ENCODE peak calls at places on chromosome 20, in six cellular contexts. J, P, A, F, I and D are unnamed samples.

GRCh38 chr20:10644458-10645204 is 29.2 kb downstream of the JAG1 start:
- DNase-seq in J (no peak), P (no peak), A (no peak), F (no peak), I (no peak), D (no peak)

GRCh38 chr20:40816039-40816352 is 127.0 kb upstream of the MAFB start:
- DNase-seq in J (no peak), P (no peak), A (no peak), F (peak), I (peak), D (no peak)

GRCh38 chr20:56779452-56780143 is 150.5 kb downstream of the TFAP2C start:
- DNase-seq in J (no peak), P (no peak), A (no peak), F (no peak), I (no peak), D (no peak)

GRCh38 chr20:20527661-20528060 is 159.8 kb downstream of the INSM1 start:
- DNase-seq in J (no peak), P (no peak), A (no peak), F (no peak), I (no peak), D (no peak)

GRCh38 chr20:36493013-36493800 is 48.1 kb upstream of the MYL9 start:
- DNase-seq in J (no peak), P (peak), A (no peak), F (no peak), I (no peak), D (no peak)

GRCh38 chr20:56945901-56946300 is 316.8 kb downstream of the TFAP2C start:
- DNase-seq in J (no peak), P (no peak), A (no peak), F (no peak), I (no peak), D (no peak)

GRCh38 chr20:63378626-63379025 is 17.5 kb upstream of the CHRNA4 start:
- DNase-seq in J (no peak), P (peak), A (no peak), F (no peak), I (no peak), D (no peak)

GRCh38 chr20:3080939-3081388 is 3.6 kb downstream of the AVP start:
- DNase-seq in J (peak), P (peak), A (peak), F (no peak), I (no peak), D (no peak)

GRCh38 chr20:58389324-58389967 is 417 bp downstream of the VAPB start:
- DNase-seq in J (peak), P (peak), A (peak), F (no peak), I (peak), D (no peak)

GRCh38 chr20:44200371-44200770 is 10.2 kb downstream of the OSER1 start:
- DNase-seq in J (no peak), P (no peak), A (no peak), F (no peak), I (no peak), D (no peak)